ENCODE peak calls at places on chromosomes 4 and X, in six cellular contexts. One of them, this sample, is unnamed.

GRCh38 chr4:102625232-102625930 is 124.2 kb downstream of the NFKB1 start:
- DNase-seq in bronchial epithelial cell: peak
- DNase-seq in GM19239: peak
- DNase-seq in IMR-90: peak
- DNase-seq in EH: peak
- DNase-seq in A172: no peak
- DNase-seq in this sample: peak

GRCh38 chrX:39012561-39013209 is 211.4 kb downstream of the MID1IP1 start:
- DNase-seq in GM19239: no peak
- DNase-seq in A172: no peak
- DNase-seq in bronchial epithelial cell: no peak
- DNase-seq in EH: peak
- DNase-seq in IMR-90: peak
- DNase-seq in this sample: peak

GRCh38 chr4:109930872-109931271 is 18.2 kb downstream of the EGF start:
- DNase-seq in bronchial epithelial cell: no peak
- DNase-seq in A172: no peak
- DNase-seq in EH: no peak
- DNase-seq in IMR-90: no peak
- DNase-seq in GM19239: no peak
- DNase-seq in this sample: no peak

GRCh38 chr4:152032722-152033131 is 271.9 kb upstream of the GATB start:
- DNase-seq in EH: peak
- DNase-seq in A172: no peak
- DNase-seq in bronchial epithelial cell: peak
- DNase-seq in IMR-90: peak
- DNase-seq in GM19239: no peak
- DNase-seq in this sample: peak

GRCh38 chr4:41410049-41410448 is 127.9 kb upstream of the LIMCH1 start:
- DNase-seq in IMR-90: peak
- DNase-seq in A172: no peak
- DNase-seq in GM19239: no peak
- DNase-seq in EH: peak
- DNase-seq in bronchial epithelial cell: peak
- DNase-seq in this sample: peak

GRCh38 chr4:168440442-168441264 is 39.6 kb downstream of the DDX60L start:
- DNase-seq in IMR-90: peak
- DNase-seq in GM19239: peak
- DNase-seq in EH: peak
- DNase-seq in A172: peak
- DNase-seq in bronchial epithelial cell: peak
- DNase-seq in this sample: peak

GRCh38 chr4:167000141-167000852 is 234.0 kb downstream of the SPOCK3 start:
- DNase-seq in GM19239: no peak
- DNase-seq in bronchial epithelial cell: peak
- DNase-seq in IMR-90: no peak
- DNase-seq in EH: no peak
- DNase-seq in A172: peak
- DNase-seq in this sample: no peak

GRCh38 chr4:20378181-20378580 is 126.5 kb downstream of the SLIT2 start:
- DNase-seq in EH: peak
- DNase-seq in bronchial epithelial cell: no peak
- DNase-seq in GM19239: no peak
- DNase-seq in A172: no peak
- DNase-seq in IMR-90: peak
- DNase-seq in this sample: no peak

GRCh38 chr4:2049811-2050210 is 9.3 kb upstream of the NAT8L start:
- DNase-seq in EH: no peak
- DNase-seq in bronchial epithelial cell: no peak
- DNase-seq in A172: no peak
- DNase-seq in IMR-90: no peak
- DNase-seq in GM19239: no peak
- DNase-seq in this sample: no peak

GRCh38 chr4:94165256-94165655 is 42.4 kb upstream of the SMARCAD1 start:
- DNase-seq in bronchial epithelial cell: no peak
- DNase-seq in EH: no peak
- DNase-seq in IMR-90: no peak
- DNase-seq in GM19239: no peak
- DNase-seq in A172: no peak
- DNase-seq in this sample: no peak

GRCh38 chrX:97668126-97668525 is 784.4 kb downstream of the RPA4 start:
- DNase-seq in GM19239: no peak
- DNase-seq in IMR-90: no peak
- DNase-seq in EH: no peak
- DNase-seq in A172: no peak
- DNase-seq in bronchial epithelial cell: no peak
- DNase-seq in this sample: no peak

GRCh38 chrX:133053854-133054565 is 42.9 kb downstream of the USP26 start:
- DNase-seq in bronchial epithelial cell: peak
- DNase-seq in A172: peak
- DNase-seq in GM19239: no peak
- DNase-seq in EH: no peak
- DNase-seq in IMR-90: no peak
- DNase-seq in this sample: no peak

GRCh38 chr4:26619784-26620183 is 35.9 kb downstream of the TBC1D19 start:
- DNase-seq in EH: peak
- DNase-seq in GM19239: no peak
- DNase-seq in A172: no peak
- DNase-seq in bronchial epithelial cell: peak
- DNase-seq in IMR-90: peak
- DNase-seq in this sample: peak

GRCh38 chr4:128810331-128810870 is 901 bp downstream of the JADE1 start:
- DNase-seq in A172: peak
- DNase-seq in GM19239: peak
- DNase-seq in EH: peak
- DNase-seq in IMR-90: peak
- DNase-seq in bronchial epithelial cell: peak
- DNase-seq in this sample: peak